ENCODE peak calls at places on chromosomes 2 and 18, in seven cellular contexts. R, I, T, E, O, M and N are unnamed samples.

GRCh38 chr2:169091256-169091655 is 21.9 kb downstream of the DHRS9 start:
- DNase-seq in T (no peak), O (no peak), E (no peak), I (no peak), M (no peak), R (no peak), N (no peak)

GRCh38 chr18:66749030-66749429 is 145.1 kb upstream of the CDH19 start:
- DNase-seq in O (no peak), R (no peak), T (no peak), M (no peak), I (no peak), E (no peak), N (no peak)

GRCh38 chr2:16150456-16151280 is 210.3 kb downstream of the MYCN start:
- DNase-seq in R (no peak), T (no peak), I (no peak), O (no peak), M (no peak), E (no peak), N (no peak)

GRCh38 chr2:143930891-143931290 is 589.0 kb downstream of the ZEB2 start:
- DNase-seq in E (no peak), T (no peak), R (no peak), O (no peak), M (no peak), I (no peak), N (no peak)

GRCh38 chr2:76973610-76974009 is 548.6 kb downstream of the LRRTM4 start:
- DNase-seq in R (no peak), T (no peak), O (no peak), E (no peak), M (no peak), I (no peak), N (no peak)

GRCh38 chr18:47809420-47809819 is 121.0 kb downstream of the SMAD2 start:
- DNase-seq in E (no peak), O (peak), M (no peak), T (no peak), I (no peak), R (no peak), N (no peak)

GRCh38 chr2:20599001-20599600 is 51.8 kb downstream of the HS1BP3 start:
- DNase-seq in I (no peak), T (no peak), M (no peak), R (no peak), E (no peak), O (no peak), N (no peak)

GRCh38 chr2:130799295-130799694 is 37.4 kb upstream of the ARHGEF4 start:
- DNase-seq in E (no peak), T (no peak), M (no peak), O (no peak), I (no peak), R (no peak), N (no peak)

GRCh38 chr2:160411167-160411566 is 82.4 kb downstream of the RBMS1 start:
- DNase-seq in E (no peak), T (no peak), R (no peak), O (peak), I (no peak), M (no peak), N (no peak)

GRCh38 chr2:181203412-181203811 is 223.0 kb downstream of the UBE2E3 start:
- DNase-seq in E (no peak), R (no peak), O (peak), T (no peak), M (no peak), I (no peak), N (no peak)

GRCh38 chr2:176104338-176105077 is 2.6 kb upstream of the HOXD11 start:
- DNase-seq in I (no peak), R (peak), M (no peak), E (no peak), T (no peak), O (peak), N (no peak)

GRCh38 chr2:235433860-235434259 is 60.0 kb upstream of the AGAP1 start:
- DNase-seq in O (no peak), T (no peak), R (peak), M (no peak), I (no peak), E (no peak), N (no peak)

GRCh38 chr2:108908717-108909077 is 80.3 kb downstream of the EDAR start:
- DNase-seq in O (no peak), R (no peak), T (no peak), M (no peak), E (no peak), I (no peak), N (no peak)

GRCh38 chr18:70280007-70280925 is 8.6 kb upstream of the SOCS6 start:
- DNase-seq in E (no peak), T (no peak), R (no peak), O (peak), M (no peak), I (no peak), N (no peak)

GRCh38 chr2:111940333-111940902 is 42.0 kb downstream of the MERTK start:
- DNase-seq in T (no peak), M (no peak), E (no peak), O (no peak), R (no peak), I (no peak), N (no peak)

GRCh38 chr2:9800975-9801723 is 42.1 kb upstream of the TAF1B start:
- DNase-seq in I (no peak), O (peak), R (no peak), T (no peak), E (no peak), M (no peak), N (no peak)

GRCh38 chr18:65752625-65753325 is 2.0 kb downstream of the CDH7 start:
- DNase-seq in R (no peak), O (no peak), T (no peak), E (no peak), M (peak), I (no peak), N (no peak)